ENCODE peak calls at places on chromosomes 4 and X, in nine cellular contexts. T is A673, P is WTC11, S is tibial artery, O is HFF-Myc, C is PC-3, F is fibroblast of villous mesenchyme, V is fibroblast of pulmonary artery, R is GM10248. L is an unnamed sample.

GRCh38 chrX:53190363-53190960 is 34.5 kb downstream of the KDM5C start:
- DNase-seq in S (no peak), P (peak), C (no peak), R (no peak), V (peak), O (no peak), T (peak), F (no peak), L (no peak)

GRCh38 chr4:140469806-140470733 is 28.0 kb downstream of the MGAT4D start:
- DNase-seq in O (no peak), S (no peak), T (no peak), C (no peak), F (peak), V (no peak), R (no peak), P (peak), L (no peak)

GRCh38 chr4:55336138-55337034 is 9.7 kb upstream of the SRD5A3 start:
- DNase-seq in F (no peak), S (no peak), P (no peak), C (peak), R (no peak), V (no peak), O (no peak), T (no peak), L (no peak)

GRCh38 chr4:83237591-83237990 is 47.0 kb downstream of the COQ2 start:
- DNase-seq in R (no peak), V (no peak), P (no peak), S (no peak), O (no peak), F (no peak), T (no peak), C (no peak), L (no peak)

GRCh38 chr4:32340591-32340990 is 1620.4 kb downstream of the PCDH7 start:
- DNase-seq in S (no peak), T (no peak), O (no peak), F (no peak), R (no peak), V (no peak), P (no peak), C (peak), L (no peak)

GRCh38 chr4:84498203-84499026 is 677 bp downstream of the NKX6-1 start:
- DNase-seq in T (peak), C (peak), V (peak), R (no peak), O (no peak), F (peak), P (peak), S (no peak), L (no peak)

GRCh38 chr4:109046549-109047171 is 255.8 kb downstream of the COL25A1 start:
- DNase-seq in S (no peak), T (no peak), C (no peak), P (no peak), F (peak), O (no peak), V (peak), R (no peak), L (no peak)

GRCh38 chr4:4521069-4521468 is 20.8 kb downstream of the STX18 start:
- DNase-seq in S (no peak), T (no peak), V (no peak), R (no peak), F (no peak), P (peak), O (no peak), C (no peak), L (no peak)

GRCh38 chr4:85747871-85748491 is 273.0 kb downstream of the ARHGAP24 start:
- DNase-seq in F (peak), O (peak), T (peak), P (peak), S (no peak), V (peak), C (peak), R (peak), L (no peak)

GRCh38 chr4:26061248-26061986 is 147.4 kb downstream of the SMIM20 start:
- DNase-seq in R (peak), C (peak), T (peak), S (no peak), O (no peak), V (peak), F (peak), P (peak), L (no peak)

GRCh38 chr4:89306486-89307184 is 965 bp downstream of the GPRIN3 start:
- DNase-seq in C (no peak), R (no peak), O (no peak), V (no peak), T (no peak), S (no peak), P (no peak), F (no peak), L (no peak)

GRCh38 chr4:692771-693554 is 4.0 kb upstream of the SLC49A3 start:
- DNase-seq in F (no peak), C (no peak), O (no peak), S (no peak), V (no peak), T (no peak), R (no peak), P (no peak), L (no peak)

GRCh38 chrX:74250574-74250973 is 53.4 kb upstream of the ZCCHC13 start:
- DNase-seq in V (no peak), C (no peak), P (no peak), R (no peak), F (no peak), O (no peak), T (no peak), S (no peak), L (no peak)

GRCh38 chrX:70168238-70169188 is 8.8 kb upstream of the DGAT2L6 start:
- DNase-seq in T (peak), R (no peak), V (peak), C (peak), P (peak), F (peak), S (peak), O (peak), L (peak)

GRCh38 chr4:119692001-119692400 is 63.4 kb upstream of the PDE5A start:
- DNase-seq in C (peak), P (no peak), T (no peak), F (no peak), O (no peak), V (no peak), S (peak), R (no peak), L (no peak)

GRCh38 chrX:110992611-110993010 is 103.4 kb upstream of the PAK3 start:
- DNase-seq in O (no peak), F (peak), P (peak), V (peak), S (no peak), C (peak), T (peak), R (peak), L (no peak)

GRCh38 chr4:152436384-152436783 is 99.5 kb downstream of the FBXW7 start:
- DNase-seq in C (no peak), R (no peak), S (no peak), T (no peak), V (no peak), O (no peak), P (peak), F (no peak), L (no peak)
- TF ChIP-seq CTCF in C (peak), R (no peak), S (no peak), T (no peak), V (no peak), O (no peak), P (no peak), F (peak), L (peak)

GRCh38 chr4:88211473-88212252 is 53.2 kb upstream of the ABCG2 start:
- DNase-seq in T (peak), S (no peak), P (no peak), F (peak), O (peak), R (peak), C (peak), V (peak), L (no peak)
- TF ChIP-seq CTCF in T (peak), S (peak), P (peak), F (peak), O (peak), R (peak), C (peak), V (peak), L (peak)

DNA sequence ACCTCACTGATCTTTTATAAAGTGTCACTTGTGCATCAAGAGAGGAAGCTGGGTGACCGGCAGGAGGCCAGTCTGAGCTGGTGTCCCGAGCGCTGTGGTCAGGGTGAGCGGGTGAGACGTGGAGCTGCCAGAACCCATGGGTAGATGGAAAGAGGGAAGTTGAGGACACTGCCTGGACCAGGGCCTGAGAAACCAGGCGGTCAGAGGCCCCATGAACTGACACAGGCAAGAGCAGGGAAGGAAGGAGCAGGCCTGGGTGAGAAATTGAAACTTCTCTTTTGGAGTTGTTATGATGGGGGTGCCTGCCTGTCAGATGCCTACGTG is 192.6 kb downstream of the AFAP1 start:
- DNase-seq in P (no peak), S (peak), V (no peak), F (no peak), O (no peak), T (no peak), C (no peak), R (no peak), L (no peak)
- TF ChIP-seq CTCF in P (no peak), S (no peak), V (no peak), F (no peak), O (no peak), T (no peak), C (no peak), R (no peak), L (no peak)

GRCh38 chr4:122857160-122857559 is 30.5 kb downstream of the FGF2 start:
- DNase-seq in F (no peak), V (no peak), O (no peak), T (no peak), R (no peak), C (no peak), P (no peak), S (no peak), L (no peak)
- TF ChIP-seq CTCF in F (no peak), V (no peak), O (no peak), T (no peak), R (no peak), C (no peak), P (no peak), S (no peak), L (no peak)

DNA sequence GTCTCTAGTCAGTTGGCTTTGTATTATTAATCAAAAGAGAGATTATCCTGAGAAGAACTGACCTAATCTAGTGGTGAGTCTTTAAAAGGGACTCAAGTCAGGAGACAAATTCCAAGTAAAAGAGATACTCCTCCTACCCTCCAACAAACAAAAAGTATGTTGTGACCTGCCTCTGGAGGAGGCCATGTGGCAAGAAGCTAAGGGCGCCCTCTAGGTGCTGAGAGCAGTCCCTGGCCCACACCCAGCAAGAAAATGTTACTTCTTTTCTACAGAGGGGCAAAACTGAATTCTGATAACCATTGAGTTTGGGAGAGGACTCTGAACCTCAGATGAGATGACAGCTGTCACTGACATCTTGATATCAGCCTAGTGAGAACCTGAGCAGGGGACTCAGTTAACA is 953.6 kb upstream of the AGA start:
- DNase-seq in R (no peak), C (peak), S (no peak), F (no peak), P (no peak), O (no peak), V (no peak), T (no peak), L (no peak)
- TF ChIP-seq CTCF in R (no peak), C (peak), S (no peak), F (no peak), P (no peak), O (no peak), V (no peak), T (no peak), L (no peak)

GRCh38 chrX:155857561-155857960 is 23.6 kb upstream of the VAMP7 start:
- DNase-seq in O (peak), S (no peak), T (peak), F (peak), P (no peak), R (no peak), C (peak), V (peak), L (no peak)
- TF ChIP-seq CTCF in O (peak), S (no peak), T (peak), F (peak), P (no peak), R (peak), C (peak), V (peak), L (no peak)

GRCh38 chr4:177251237-177251636 is 58.4 kb upstream of the NEIL3 start:
- DNase-seq in S (no peak), C (no peak), T (no peak), F (no peak), P (no peak), V (no peak), O (no peak), R (no peak), L (no peak)
- TF ChIP-seq CTCF in S (no peak), C (no peak), T (no peak), F (no peak), P (no peak), V (no peak), O (no peak), R (no peak), L (no peak)

L was measured in mesothelial cell of epicardium.